ENCODE peak calls at places on chromosomes 13 and 19, in nine cellular contexts. One of them, this sample, is unnamed.
A peak's percentile ranks its signal among the peaks of the same experiment; 100 is the strongest.

GRCh38 chr19:30393729-30394480 is 21.7 kb downstream of the ZNF536 start:
- DNase-seq in heart left ventricle: no peak
- DNase-seq in GM23338: no peak
- DNase-seq in brain microvascular endothelial cell: no peak
- DNase-seq in H9: no peak
- DNase-seq in mammary epithelial cell: no peak
- DNase-seq in pancreas: no peak
- DNase-seq in K562: no peak
- DNase-seq in ovary: no peak
- DNase-seq in this sample: no peak

GRCh38 chr19:51271015-51271600 is 20.2 kb downstream of the SIGLECL1 start:
- DNase-seq in brain microvascular endothelial cell: no peak
- DNase-seq in pancreas: no peak
- DNase-seq in H9: peak; percentile 66
- DNase-seq in ovary: no peak
- DNase-seq in mammary epithelial cell: no peak
- DNase-seq in K562: peak; percentile 26
- DNase-seq in GM23338: peak; percentile 63
- DNase-seq in heart left ventricle: no peak
- DNase-seq in this sample: no peak

GRCh38 chr13:41648314-41648935 is 191.1 kb downstream of the RGCC start:
- DNase-seq in ovary: no peak
- DNase-seq in mammary epithelial cell: peak; percentile 65
- DNase-seq in GM23338: peak; percentile 33
- DNase-seq in brain microvascular endothelial cell: no peak
- DNase-seq in pancreas: no peak
- DNase-seq in heart left ventricle: no peak
- DNase-seq in H9: no peak
- DNase-seq in K562: no peak
- DNase-seq in this sample: no peak

GRCh38 chr19:58395220-58395978 is at the start of gene RNF225:
- DNase-seq in brain microvascular endothelial cell: no peak
- DNase-seq in heart left ventricle: no peak
- DNase-seq in pancreas: no peak
- DNase-seq in K562: peak; percentile 31
- DNase-seq in H9: peak; percentile 88
- DNase-seq in mammary epithelial cell: peak; percentile 71
- DNase-seq in GM23338: peak; percentile 69
- DNase-seq in ovary: no peak
- DNase-seq in this sample: no peak

GRCh38 chr19:18475762-18476331 is 37.9 kb upstream of the ISYNA1 start:
- DNase-seq in mammary epithelial cell: no peak
- DNase-seq in K562: no peak
- DNase-seq in ovary: no peak
- DNase-seq in pancreas: no peak
- DNase-seq in GM23338: no peak
- DNase-seq in brain microvascular endothelial cell: no peak
- DNase-seq in heart left ventricle: no peak
- DNase-seq in H9: no peak
- DNase-seq in this sample: no peak

GRCh38 chr19:38684862-38685665 is 37.6 kb downstream of the ACTN4 start:
- DNase-seq in H9: no peak
- DNase-seq in GM23338: no peak
- DNase-seq in pancreas: no peak
- DNase-seq in ovary: no peak
- DNase-seq in heart left ventricle: no peak
- DNase-seq in brain microvascular endothelial cell: no peak
- DNase-seq in K562: no peak
- DNase-seq in mammary epithelial cell: no peak
- DNase-seq in this sample: peak; percentile 53

GRCh38 chr19:41599175-41599966 is 23.4 kb downstream of the CEACAM21 start:
- DNase-seq in ovary: no peak
- DNase-seq in H9: peak; percentile 40
- DNase-seq in GM23338: peak; percentile 60
- DNase-seq in pancreas: no peak
- DNase-seq in heart left ventricle: no peak
- DNase-seq in mammary epithelial cell: no peak
- DNase-seq in K562: no peak
- DNase-seq in brain microvascular endothelial cell: no peak
- DNase-seq in this sample: no peak

GRCh38 chr13:94535775-94536174 is 56.3 kb upstream of the DCT start:
- DNase-seq in ovary: no peak
- DNase-seq in mammary epithelial cell: no peak
- DNase-seq in brain microvascular endothelial cell: no peak
- DNase-seq in heart left ventricle: no peak
- DNase-seq in GM23338: no peak
- DNase-seq in H9: no peak
- DNase-seq in K562: no peak
- DNase-seq in pancreas: no peak
- DNase-seq in this sample: no peak

GRCh38 chr19:8451885-8452284 is 7.1 kb downstream of the HNRNPM start:
- DNase-seq in heart left ventricle: no peak
- DNase-seq in GM23338: no peak
- DNase-seq in ovary: no peak
- DNase-seq in pancreas: no peak
- DNase-seq in H9: no peak
- DNase-seq in brain microvascular endothelial cell: peak; percentile 30
- DNase-seq in mammary epithelial cell: peak; percentile 88
- DNase-seq in K562: no peak
- DNase-seq in this sample: peak; percentile 48

GRCh38 chr19:30307191-30307974 is 64.8 kb upstream of the ZNF536 start:
- DNase-seq in pancreas: no peak
- DNase-seq in heart left ventricle: no peak
- DNase-seq in K562: no peak
- DNase-seq in brain microvascular endothelial cell: no peak
- DNase-seq in ovary: no peak
- DNase-seq in GM23338: no peak
- DNase-seq in mammary epithelial cell: no peak
- DNase-seq in H9: no peak
- DNase-seq in this sample: no peak

GRCh38 chr13:76837811-76838210 is 48.4 kb downstream of the KCTD12 start:
- DNase-seq in heart left ventricle: no peak
- DNase-seq in mammary epithelial cell: no peak
- DNase-seq in K562: no peak
- DNase-seq in H9: no peak
- DNase-seq in brain microvascular endothelial cell: no peak
- DNase-seq in pancreas: no peak
- DNase-seq in GM23338: no peak
- DNase-seq in ovary: no peak
- DNase-seq in this sample: no peak

GRCh38 chr13:103161476-103161875 is 95.3 kb upstream of the SLC10A2 start:
- DNase-seq in heart left ventricle: no peak
- DNase-seq in pancreas: no peak
- DNase-seq in ovary: no peak
- DNase-seq in K562: no peak
- DNase-seq in GM23338: no peak
- DNase-seq in H9: no peak
- DNase-seq in brain microvascular endothelial cell: no peak
- DNase-seq in mammary epithelial cell: peak; percentile 28
- DNase-seq in this sample: no peak

GRCh38 chr19:35756373-35757230 is at the start of gene HSPB6:
- DNase-seq in H9: peak; percentile 54
- DNase-seq in heart left ventricle: peak; percentile 80
- DNase-seq in K562: no peak
- DNase-seq in GM23338: peak; percentile 70
- DNase-seq in ovary: peak; percentile 89
- DNase-seq in brain microvascular endothelial cell: peak; percentile 29
- DNase-seq in pancreas: no peak
- DNase-seq in mammary epithelial cell: no peak
- DNase-seq in this sample: no peak

GRCh38 chr19:35755550-35756371 is 1.1 kb downstream of the HSPB6 start:
- DNase-seq in heart left ventricle: peak; percentile 86
- DNase-seq in ovary: peak; percentile 96
- DNase-seq in K562: no peak
- DNase-seq in mammary epithelial cell: no peak
- DNase-seq in H9: peak; percentile 39
- DNase-seq in pancreas: peak; percentile 64
- DNase-seq in GM23338: peak; percentile 23
- DNase-seq in brain microvascular endothelial cell: peak; percentile 26
- DNase-seq in this sample: no peak

GRCh38 chr19:35757749-35758608 is at the start of gene PROSER3:
- DNase-seq in mammary epithelial cell: peak; percentile 99
- DNase-seq in pancreas: peak; percentile 99
- DNase-seq in GM23338: peak; percentile 99
- DNase-seq in K562: peak; percentile 96
- DNase-seq in heart left ventricle: peak; percentile 99
- DNase-seq in brain microvascular endothelial cell: peak; percentile 100
- DNase-seq in ovary: peak; percentile 98
- DNase-seq in H9: peak; percentile 99
- DNase-seq in this sample: peak; percentile 99

GRCh38 chr19:35755160-35755549 is 1.7 kb downstream of the HSPB6 start:
- DNase-seq in K562: no peak
- DNase-seq in H9: no peak
- DNase-seq in mammary epithelial cell: no peak
- DNase-seq in pancreas: no peak
- DNase-seq in brain microvascular endothelial cell: no peak
- DNase-seq in heart left ventricle: no peak
- DNase-seq in GM23338: peak; percentile 21
- DNase-seq in ovary: no peak
- DNase-seq in this sample: peak; percentile 93

DNA sequence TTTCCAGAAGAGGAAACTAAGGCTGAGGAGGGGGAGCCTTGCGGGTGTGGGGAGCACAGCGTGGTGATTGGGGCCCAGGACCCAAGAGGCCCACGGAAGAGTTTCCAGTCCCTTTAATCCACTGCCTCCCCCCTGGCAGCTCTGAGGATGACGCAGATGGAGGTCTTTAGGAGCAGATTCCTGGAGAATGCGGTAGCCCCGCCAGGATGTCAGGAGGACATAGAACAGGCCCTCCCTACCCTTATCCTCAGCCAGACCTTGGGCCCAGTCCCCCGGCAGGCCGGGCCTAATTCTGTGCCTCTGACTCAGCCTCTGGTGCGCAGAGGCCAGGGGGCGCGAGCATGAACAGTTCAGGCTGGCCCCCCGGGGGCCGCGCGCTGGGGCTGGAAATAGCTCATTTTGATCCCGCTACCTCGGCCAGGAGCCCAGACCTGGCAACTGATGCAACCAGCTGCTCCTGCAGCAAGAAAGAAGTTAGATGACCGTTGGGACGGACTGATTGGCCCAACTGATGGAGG is 461 bp upstream of the HSPB6 start:
- DNase-seq in heart left ventricle: peak; percentile 91
- DNase-seq in brain microvascular endothelial cell: peak; percentile 93
- DNase-seq in GM23338: peak; percentile 52
- DNase-seq in ovary: peak; percentile 98
- DNase-seq in pancreas: peak; percentile 73
- DNase-seq in H9: no peak
- DNase-seq in mammary epithelial cell: no peak
- DNase-seq in K562: peak; percentile 56
- DNase-seq in this sample: peak; percentile 60
- TF ChIP-seq CTCF in heart left ventricle: no peak
- TF ChIP-seq CTCF in brain microvascular endothelial cell: no peak
- TF ChIP-seq CTCF in GM23338: no peak
- TF ChIP-seq CTCF in ovary: no peak
- TF ChIP-seq CTCF in pancreas: no peak
- TF ChIP-seq CTCF in H9: no peak
- TF ChIP-seq CTCF in mammary epithelial cell: no peak
- TF ChIP-seq CTCF in K562: no peak
- TF ChIP-seq CTCF in this sample: no peak

GRCh38 chr19:12802267-12803106 is 618 bp downstream of the THSD8 start:
- DNase-seq in K562: peak; percentile 16
- DNase-seq in GM23338: no peak
- DNase-seq in ovary: peak; percentile 30
- DNase-seq in mammary epithelial cell: no peak
- DNase-seq in pancreas: peak; percentile 51
- DNase-seq in brain microvascular endothelial cell: no peak
- DNase-seq in H9: no peak
- DNase-seq in heart left ventricle: peak; percentile 32
- DNase-seq in this sample: no peak

GRCh38 chr19:12799723-12800343 is 1.8 kb downstream of the PRDX2 start:
- DNase-seq in brain microvascular endothelial cell: no peak
- DNase-seq in pancreas: peak; percentile 42
- DNase-seq in K562: no peak
- DNase-seq in mammary epithelial cell: no peak
- DNase-seq in GM23338: no peak
- DNase-seq in ovary: peak; percentile 29
- DNase-seq in H9: no peak
- DNase-seq in heart left ventricle: no peak
- DNase-seq in this sample: no peak

GRCh38 chr19:12800873-12801465 is 631 bp downstream of the PRDX2 start:
- DNase-seq in mammary epithelial cell: no peak
- DNase-seq in heart left ventricle: peak; percentile 30
- DNase-seq in pancreas: no peak
- DNase-seq in GM23338: peak; percentile 69
- DNase-seq in K562: peak; percentile 52
- DNase-seq in brain microvascular endothelial cell: no peak
- DNase-seq in ovary: no peak
- DNase-seq in H9: peak; percentile 45
- DNase-seq in this sample: no peak

GRCh38 chr19:12800344-12800732 is 1.3 kb downstream of the PRDX2 start:
- DNase-seq in GM23338: no peak
- DNase-seq in ovary: no peak
- DNase-seq in K562: peak; percentile 9
- DNase-seq in H9: no peak
- DNase-seq in mammary epithelial cell: no peak
- DNase-seq in pancreas: no peak
- DNase-seq in heart left ventricle: no peak
- DNase-seq in brain microvascular endothelial cell: no peak
- DNase-seq in this sample: no peak

GRCh38 chr19:12801466-12802266 is at the start of the genes PRDX2 and THSD8:
- DNase-seq in brain microvascular endothelial cell: no peak
- DNase-seq in GM23338: peak; percentile 94
- DNase-seq in heart left ventricle: peak; percentile 82
- DNase-seq in K562: peak; percentile 90
- DNase-seq in pancreas: peak; percentile 90
- DNase-seq in H9: peak; percentile 77
- DNase-seq in ovary: peak; percentile 83
- DNase-seq in mammary epithelial cell: peak; percentile 69
- DNase-seq in this sample: peak; percentile 82
- TF ChIP-seq CTCF in brain microvascular endothelial cell: peak; percentile 1
- TF ChIP-seq CTCF in GM23338: no peak
- TF ChIP-seq CTCF in heart left ventricle: no peak
- TF ChIP-seq CTCF in K562: no peak
- TF ChIP-seq CTCF in pancreas: no peak
- TF ChIP-seq CTCF in H9: no peak
- TF ChIP-seq CTCF in ovary: no peak
- TF ChIP-seq CTCF in mammary epithelial cell: no peak
- TF ChIP-seq CTCF in this sample: peak; percentile 2

DNA sequence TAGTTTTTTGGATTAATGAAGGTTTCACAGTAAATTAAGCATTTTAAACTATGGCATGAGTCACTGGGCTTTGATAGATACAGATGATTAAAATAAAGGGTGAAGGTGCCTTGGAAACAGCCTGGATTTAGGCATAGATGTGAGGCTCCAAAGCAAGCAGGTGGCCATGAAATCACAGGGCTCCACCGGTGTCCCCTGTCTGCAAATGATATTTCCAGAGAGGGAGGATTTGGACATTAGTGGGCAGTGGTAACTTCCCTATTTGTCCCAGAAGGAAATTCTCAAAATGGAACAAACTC is 127.2 kb downstream of the COL4A1 start:
- DNase-seq in H9: no peak
- DNase-seq in brain microvascular endothelial cell: no peak
- DNase-seq in K562: no peak
- DNase-seq in ovary: no peak
- DNase-seq in GM23338: no peak
- DNase-seq in heart left ventricle: no peak
- DNase-seq in mammary epithelial cell: no peak
- DNase-seq in pancreas: no peak
- DNase-seq in this sample: no peak
- TF ChIP-seq CTCF in H9: no peak
- TF ChIP-seq CTCF in brain microvascular endothelial cell: no peak
- TF ChIP-seq CTCF in K562: no peak
- TF ChIP-seq CTCF in ovary: no peak
- TF ChIP-seq CTCF in GM23338: no peak
- TF ChIP-seq CTCF in heart left ventricle: no peak
- TF ChIP-seq CTCF in mammary epithelial cell: no peak
- TF ChIP-seq CTCF in pancreas: no peak
- TF ChIP-seq CTCF in this sample: no peak

GRCh38 chr13:67140006-67140405 is 90.1 kb downstream of the PCDH9 start:
- DNase-seq in heart left ventricle: no peak
- DNase-seq in K562: no peak
- DNase-seq in ovary: no peak
- DNase-seq in mammary epithelial cell: no peak
- DNase-seq in GM23338: no peak
- DNase-seq in H9: no peak
- DNase-seq in pancreas: no peak
- DNase-seq in brain microvascular endothelial cell: no peak
- DNase-seq in this sample: no peak
- TF ChIP-seq CTCF in heart left ventricle: no peak
- TF ChIP-seq CTCF in K562: no peak
- TF ChIP-seq CTCF in ovary: no peak
- TF ChIP-seq CTCF in mammary epithelial cell: no peak
- TF ChIP-seq CTCF in GM23338: no peak
- TF ChIP-seq CTCF in H9: no peak
- TF ChIP-seq CTCF in pancreas: no peak
- TF ChIP-seq CTCF in brain microvascular endothelial cell: no peak
- TF ChIP-seq CTCF in this sample: no peak

This sample was measured in WERI-Rb-1.